ENCODE peak calls at places on chromosomes 3 and 15, in nine cellular contexts. One of them, this sample, is unnamed.

GRCh38 chr15:65086680-65087111 is 10.2 kb downstream of the KBTBD13 start:
- DNase-seq in activated T-cell treated with anti-CD3 and anti-CD28 coated beads for 4 hours: no peak
- DNase-seq in fibroblast of villous mesenchyme: no peak
- DNase-seq in NCI-H1048: no peak
- DNase-seq in astrocyte of the cerebellum: no peak
- DNase-seq in astrocyte of the spinal cord: no peak
- DNase-seq in brain microvascular endothelial cell: peak
- DNase-seq in foreskin fibroblast: no peak
- DNase-seq in midbrain: no peak
- DNase-seq in this sample: peak

GRCh38 chr3:94647131-94647530 is 584.3 kb downstream of the NSUN3 start:
- DNase-seq in brain microvascular endothelial cell: no peak
- DNase-seq in astrocyte of the spinal cord: peak
- DNase-seq in midbrain: no peak
- DNase-seq in foreskin fibroblast: no peak
- DNase-seq in NCI-H1048: no peak
- DNase-seq in fibroblast of villous mesenchyme: no peak
- DNase-seq in astrocyte of the cerebellum: peak
- DNase-seq in activated T-cell treated with anti-CD3 and anti-CD28 coated beads for 4 hours: no peak
- DNase-seq in this sample: no peak

GRCh38 chr3:104133630-104134029 is 1233.1 kb upstream of the ALCAM start:
- DNase-seq in brain microvascular endothelial cell: no peak
- DNase-seq in astrocyte of the cerebellum: no peak
- DNase-seq in NCI-H1048: no peak
- DNase-seq in foreskin fibroblast: no peak
- DNase-seq in midbrain: no peak
- DNase-seq in fibroblast of villous mesenchyme: no peak
- DNase-seq in astrocyte of the spinal cord: no peak
- DNase-seq in activated T-cell treated with anti-CD3 and anti-CD28 coated beads for 4 hours: no peak
- DNase-seq in this sample: no peak

GRCh38 chr3:173750591-173750990 is 353.0 kb downstream of the NLGN1 start:
- DNase-seq in astrocyte of the spinal cord: no peak
- DNase-seq in activated T-cell treated with anti-CD3 and anti-CD28 coated beads for 4 hours: no peak
- DNase-seq in foreskin fibroblast: no peak
- DNase-seq in astrocyte of the cerebellum: no peak
- DNase-seq in brain microvascular endothelial cell: no peak
- DNase-seq in fibroblast of villous mesenchyme: no peak
- DNase-seq in midbrain: no peak
- DNase-seq in NCI-H1048: no peak
- DNase-seq in this sample: no peak

GRCh38 chr3:150348500-150348899 is 59.6 kb upstream of the TSC22D2 start:
- DNase-seq in brain microvascular endothelial cell: peak
- DNase-seq in midbrain: no peak
- DNase-seq in astrocyte of the cerebellum: peak
- DNase-seq in astrocyte of the spinal cord: peak
- DNase-seq in activated T-cell treated with anti-CD3 and anti-CD28 coated beads for 4 hours: no peak
- DNase-seq in foreskin fibroblast: peak
- DNase-seq in NCI-H1048: no peak
- DNase-seq in fibroblast of villous mesenchyme: peak
- DNase-seq in this sample: peak

GRCh38 chr3:188446791-188447190 is 292.8 kb downstream of the LPP start:
- DNase-seq in activated T-cell treated with anti-CD3 and anti-CD28 coated beads for 4 hours: no peak
- DNase-seq in astrocyte of the spinal cord: no peak
- DNase-seq in NCI-H1048: no peak
- DNase-seq in astrocyte of the cerebellum: no peak
- DNase-seq in fibroblast of villous mesenchyme: no peak
- DNase-seq in foreskin fibroblast: no peak
- DNase-seq in brain microvascular endothelial cell: no peak
- DNase-seq in midbrain: no peak
- DNase-seq in this sample: no peak

GRCh38 chr3:38500688-38501417 is 4.7 kb downstream of the EXOG start:
- DNase-seq in midbrain: no peak
- DNase-seq in NCI-H1048: no peak
- DNase-seq in activated T-cell treated with anti-CD3 and anti-CD28 coated beads for 4 hours: no peak
- DNase-seq in fibroblast of villous mesenchyme: no peak
- DNase-seq in foreskin fibroblast: no peak
- DNase-seq in astrocyte of the cerebellum: no peak
- DNase-seq in astrocyte of the spinal cord: no peak
- DNase-seq in brain microvascular endothelial cell: no peak
- DNase-seq in this sample: no peak

GRCh38 chr15:91578511-91578910 is 275.0 kb upstream of the SLCO3A1 start:
- DNase-seq in activated T-cell treated with anti-CD3 and anti-CD28 coated beads for 4 hours: no peak
- DNase-seq in NCI-H1048: no peak
- DNase-seq in fibroblast of villous mesenchyme: no peak
- DNase-seq in astrocyte of the spinal cord: no peak
- DNase-seq in brain microvascular endothelial cell: no peak
- DNase-seq in astrocyte of the cerebellum: no peak
- DNase-seq in midbrain: no peak
- DNase-seq in foreskin fibroblast: no peak
- DNase-seq in this sample: no peak